ENCODE peak calls at places on chromosomes 12 and 14, in seven cellular contexts. One of them, this sample, is unnamed.

GRCh38 chr12:96471368-96472040 is 17.9 kb upstream of the CFAP54 start:
- DNase-seq in astrocyte of the spinal cord: peak
- DNase-seq in HCT116: no peak
- DNase-seq in Peyer's patch: no peak
- DNase-seq in neural progenitor cell: no peak
- DNase-seq in osteoblast: peak
- DNase-seq in lower leg skin: no peak
- DNase-seq in this sample: peak

GRCh38 chr12:92464911-92465310 is 237.9 kb upstream of the PLEKHG7 start:
- DNase-seq in osteoblast: no peak
- DNase-seq in astrocyte of the spinal cord: no peak
- DNase-seq in Peyer's patch: no peak
- DNase-seq in neural progenitor cell: no peak
- DNase-seq in lower leg skin: no peak
- DNase-seq in HCT116: no peak
- DNase-seq in this sample: no peak

GRCh38 chr12:115897718-115898117 is 379.8 kb downstream of the MED13L start:
- DNase-seq in Peyer's patch: no peak
- DNase-seq in HCT116: no peak
- DNase-seq in neural progenitor cell: no peak
- DNase-seq in astrocyte of the spinal cord: peak
- DNase-seq in osteoblast: no peak
- DNase-seq in lower leg skin: peak
- DNase-seq in this sample: peak

GRCh38 chr14:22084393-22085281 is 411.0 kb upstream of the OR4E1 start:
- DNase-seq in lower leg skin: no peak
- DNase-seq in Peyer's patch: no peak
- DNase-seq in astrocyte of the spinal cord: peak
- DNase-seq in osteoblast: no peak
- DNase-seq in neural progenitor cell: peak
- DNase-seq in HCT116: peak
- DNase-seq in this sample: peak

GRCh38 chr12:92038476-92038875 is 107.2 kb downstream of the BTG1 start:
- DNase-seq in osteoblast: no peak
- DNase-seq in astrocyte of the spinal cord: no peak
- DNase-seq in HCT116: no peak
- DNase-seq in neural progenitor cell: no peak
- DNase-seq in lower leg skin: no peak
- DNase-seq in Peyer's patch: no peak
- DNase-seq in this sample: no peak

GRCh38 chr14:104950021-104950420 is 25.3 kb downstream of the PLD4 start:
- DNase-seq in astrocyte of the spinal cord: no peak
- DNase-seq in neural progenitor cell: no peak
- DNase-seq in HCT116: no peak
- DNase-seq in Peyer's patch: no peak
- DNase-seq in osteoblast: no peak
- DNase-seq in lower leg skin: no peak
- DNase-seq in this sample: no peak

GRCh38 chr14:101657372-101657771 is 96.1 kb downstream of the DIO3 start:
- DNase-seq in lower leg skin: no peak
- DNase-seq in Peyer's patch: no peak
- DNase-seq in neural progenitor cell: no peak
- DNase-seq in osteoblast: no peak
- DNase-seq in astrocyte of the spinal cord: no peak
- DNase-seq in HCT116: no peak
- DNase-seq in this sample: no peak

GRCh38 chr12:46364777-46365580 is 7.6 kb downstream of the SLC38A2 start:
- DNase-seq in Peyer's patch: peak
- DNase-seq in astrocyte of the spinal cord: peak
- DNase-seq in lower leg skin: no peak
- DNase-seq in osteoblast: no peak
- DNase-seq in neural progenitor cell: no peak
- DNase-seq in HCT116: no peak
- DNase-seq in this sample: peak

GRCh38 chr14:104378636-104379225 is 200.8 kb upstream of the C14orf180 start:
- DNase-seq in neural progenitor cell: peak
- DNase-seq in lower leg skin: no peak
- DNase-seq in osteoblast: peak
- DNase-seq in astrocyte of the spinal cord: no peak
- DNase-seq in HCT116: no peak
- DNase-seq in Peyer's patch: no peak
- DNase-seq in this sample: no peak

GRCh38 chr12:60205500-60205899 is 609.7 kb downstream of the SLC16A7 start:
- DNase-seq in HCT116: no peak
- DNase-seq in astrocyte of the spinal cord: peak
- DNase-seq in osteoblast: no peak
- DNase-seq in lower leg skin: no peak
- DNase-seq in neural progenitor cell: peak
- DNase-seq in Peyer's patch: no peak
- DNase-seq in this sample: peak

GRCh38 chr12:1877169-1877878 is 41.1 kb downstream of the CACNA2D4 start:
- DNase-seq in HCT116: no peak
- DNase-seq in astrocyte of the spinal cord: no peak
- DNase-seq in lower leg skin: no peak
- DNase-seq in neural progenitor cell: no peak
- DNase-seq in Peyer's patch: no peak
- DNase-seq in osteoblast: no peak
- DNase-seq in this sample: no peak

GRCh38 chr12:84508325-84508861 is 404.2 kb downstream of the SLC6A15 start:
- DNase-seq in HCT116: peak
- DNase-seq in lower leg skin: no peak
- DNase-seq in astrocyte of the spinal cord: peak
- DNase-seq in osteoblast: peak
- DNase-seq in neural progenitor cell: peak
- DNase-seq in Peyer's patch: no peak
- DNase-seq in this sample: peak

GRCh38 chr12:18907793-18908580 is 170.1 kb downstream of the CAPZA3 start:
- DNase-seq in Peyer's patch: no peak
- DNase-seq in astrocyte of the spinal cord: no peak
- DNase-seq in osteoblast: no peak
- DNase-seq in lower leg skin: no peak
- DNase-seq in HCT116: no peak
- DNase-seq in neural progenitor cell: no peak
- DNase-seq in this sample: no peak

GRCh38 chr14:76993743-76994142 is 34.8 kb downstream of the IRF2BPL start:
- DNase-seq in neural progenitor cell: no peak
- DNase-seq in HCT116: no peak
- DNase-seq in Peyer's patch: no peak
- DNase-seq in osteoblast: no peak
- DNase-seq in lower leg skin: no peak
- DNase-seq in astrocyte of the spinal cord: no peak
- DNase-seq in this sample: no peak

GRCh38 chr14:23359167-23359626 is 5.8 kb downstream of the EFS start:
- DNase-seq in osteoblast: peak
- DNase-seq in lower leg skin: peak
- DNase-seq in Peyer's patch: peak
- DNase-seq in astrocyte of the spinal cord: no peak
- DNase-seq in neural progenitor cell: no peak
- DNase-seq in HCT116: no peak
- DNase-seq in this sample: no peak

GRCh38 chr14:61482348-61483206 is 161.2 kb downstream of the PRKCH start:
- DNase-seq in lower leg skin: no peak
- DNase-seq in neural progenitor cell: no peak
- DNase-seq in osteoblast: no peak
- DNase-seq in HCT116: no peak
- DNase-seq in Peyer's patch: peak
- DNase-seq in astrocyte of the spinal cord: no peak
- DNase-seq in this sample: no peak

GRCh38 chr12:118025168-118025567 is 8.7 kb downstream of the RFC5 start:
- DNase-seq in Peyer's patch: no peak
- DNase-seq in neural progenitor cell: no peak
- DNase-seq in osteoblast: no peak
- DNase-seq in HCT116: no peak
- DNase-seq in astrocyte of the spinal cord: no peak
- DNase-seq in lower leg skin: no peak
- DNase-seq in this sample: no peak
- TF ChIP-seq CTCF in Peyer's patch: no peak
- TF ChIP-seq CTCF in neural progenitor cell: no peak
- TF ChIP-seq CTCF in osteoblast: no peak
- TF ChIP-seq CTCF in HCT116: no peak
- TF ChIP-seq CTCF in astrocyte of the spinal cord: no peak
- TF ChIP-seq CTCF in lower leg skin: no peak
- TF ChIP-seq CTCF in this sample: no peak

DNA sequence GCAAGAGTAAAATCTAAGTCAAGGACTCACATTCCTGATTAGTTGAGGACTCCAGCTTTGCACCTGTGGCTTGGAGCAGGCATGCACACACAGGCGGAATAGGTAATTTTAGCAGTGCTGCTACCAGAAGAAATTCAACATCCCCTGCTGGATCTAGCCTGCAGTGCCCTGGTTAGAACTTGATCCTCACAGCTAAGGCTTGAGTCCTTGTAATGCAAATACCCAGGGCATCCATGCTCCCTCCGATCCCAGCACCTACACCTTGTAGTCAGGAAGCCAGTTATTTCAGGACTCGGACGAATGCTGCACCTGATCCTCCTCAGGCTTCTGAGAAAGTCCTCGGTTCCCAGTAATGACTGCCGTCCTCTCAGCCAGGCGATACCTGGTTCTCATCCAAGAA is 309.0 kb upstream of the AMIGO2 start:
- DNase-seq in Peyer's patch: no peak
- DNase-seq in osteoblast: no peak
- DNase-seq in astrocyte of the spinal cord: no peak
- DNase-seq in lower leg skin: no peak
- DNase-seq in neural progenitor cell: no peak
- DNase-seq in HCT116: no peak
- DNase-seq in this sample: no peak
- TF ChIP-seq CTCF in Peyer's patch: no peak
- TF ChIP-seq CTCF in osteoblast: no peak
- TF ChIP-seq CTCF in astrocyte of the spinal cord: no peak
- TF ChIP-seq CTCF in lower leg skin: no peak
- TF ChIP-seq CTCF in neural progenitor cell: no peak
- TF ChIP-seq CTCF in HCT116: no peak
- TF ChIP-seq CTCF in this sample: no peak

GRCh38 chr14:72555609-72556000 is 338.3 kb downstream of the DPF3 start:
- DNase-seq in HCT116: no peak
- DNase-seq in neural progenitor cell: no peak
- DNase-seq in astrocyte of the spinal cord: no peak
- DNase-seq in Peyer's patch: no peak
- DNase-seq in lower leg skin: no peak
- DNase-seq in osteoblast: no peak
- DNase-seq in this sample: no peak

GRCh38 chr14:72553656-72554055 is 340.2 kb downstream of the DPF3 start:
- DNase-seq in osteoblast: peak
- DNase-seq in Peyer's patch: no peak
- DNase-seq in neural progenitor cell: no peak
- DNase-seq in lower leg skin: no peak
- DNase-seq in HCT116: no peak
- DNase-seq in astrocyte of the spinal cord: no peak
- DNase-seq in this sample: no peak

GRCh38 chr14:72553161-72553560 is 340.7 kb downstream of the DPF3 start:
- DNase-seq in HCT116: no peak
- DNase-seq in Peyer's patch: no peak
- DNase-seq in lower leg skin: no peak
- DNase-seq in astrocyte of the spinal cord: no peak
- DNase-seq in neural progenitor cell: no peak
- DNase-seq in osteoblast: peak
- DNase-seq in this sample: no peak

GRCh38 chr14:72554401-72554800 is 339.5 kb downstream of the DPF3 start:
- DNase-seq in astrocyte of the spinal cord: no peak
- DNase-seq in neural progenitor cell: no peak
- DNase-seq in lower leg skin: no peak
- DNase-seq in Peyer's patch: no peak
- DNase-seq in osteoblast: peak
- DNase-seq in HCT116: no peak
- DNase-seq in this sample: no peak

DNA sequence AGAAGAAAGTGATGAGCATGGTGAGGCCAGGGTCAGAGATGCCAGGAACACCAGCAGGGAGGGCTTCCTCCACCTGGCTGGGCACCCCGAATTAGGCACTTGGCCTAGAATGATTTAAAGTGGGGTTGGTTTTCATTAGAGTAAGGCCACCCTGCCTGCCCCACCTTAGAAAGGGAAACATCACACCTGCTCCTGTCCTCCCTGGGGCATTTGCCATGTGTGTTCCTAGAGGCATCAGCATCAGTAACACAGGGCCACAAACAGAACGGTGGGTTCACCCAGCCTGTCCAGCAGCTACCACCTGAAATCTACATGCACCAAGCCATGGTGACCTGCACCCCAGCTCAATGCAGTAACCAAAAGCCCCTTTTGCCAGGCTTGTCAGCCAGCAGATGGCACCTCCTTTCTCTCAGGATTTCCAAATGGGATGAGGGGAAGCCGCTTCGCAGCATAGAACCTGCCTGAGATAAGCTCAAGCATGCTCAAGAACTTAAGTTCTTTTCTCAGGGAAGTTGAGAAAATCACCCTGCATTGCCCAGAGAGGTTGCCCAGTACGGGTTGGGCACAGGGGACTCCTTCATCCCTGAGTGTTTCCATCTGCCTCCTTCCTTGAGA is 338.8 kb downstream of the DPF3 start:
- DNase-seq in HCT116: no peak
- DNase-seq in lower leg skin: no peak
- DNase-seq in neural progenitor cell: no peak
- DNase-seq in astrocyte of the spinal cord: no peak
- DNase-seq in Peyer's patch: no peak
- DNase-seq in osteoblast: no peak
- DNase-seq in this sample: no peak
- TF ChIP-seq CTCF in HCT116: no peak
- TF ChIP-seq CTCF in lower leg skin: no peak
- TF ChIP-seq CTCF in neural progenitor cell: peak
- TF ChIP-seq CTCF in astrocyte of the spinal cord: no peak
- TF ChIP-seq CTCF in Peyer's patch: no peak
- TF ChIP-seq CTCF in osteoblast: no peak
- TF ChIP-seq CTCF in this sample: no peak

GRCh38 chr12:43282106-43282505 is 269.9 kb downstream of the ADAMTS20 start:
- DNase-seq in astrocyte of the spinal cord: peak
- DNase-seq in Peyer's patch: no peak
- DNase-seq in osteoblast: peak
- DNase-seq in HCT116: peak
- DNase-seq in lower leg skin: no peak
- DNase-seq in neural progenitor cell: no peak
- DNase-seq in this sample: peak
- TF ChIP-seq CTCF in astrocyte of the spinal cord: peak
- TF ChIP-seq CTCF in Peyer's patch: peak
- TF ChIP-seq CTCF in osteoblast: peak
- TF ChIP-seq CTCF in HCT116: peak
- TF ChIP-seq CTCF in lower leg skin: no peak
- TF ChIP-seq CTCF in neural progenitor cell: peak
- TF ChIP-seq CTCF in this sample: peak

GRCh38 chr14:99265571-99265970 is 6.4 kb downstream of the BCL11B start:
- DNase-seq in neural progenitor cell: no peak
- DNase-seq in Peyer's patch: no peak
- DNase-seq in osteoblast: peak
- DNase-seq in HCT116: no peak
- DNase-seq in astrocyte of the spinal cord: no peak
- DNase-seq in lower leg skin: no peak
- DNase-seq in this sample: no peak
- TF ChIP-seq CTCF in neural progenitor cell: no peak
- TF ChIP-seq CTCF in Peyer's patch: no peak
- TF ChIP-seq CTCF in osteoblast: no peak
- TF ChIP-seq CTCF in HCT116: no peak
- TF ChIP-seq CTCF in astrocyte of the spinal cord: no peak
- TF ChIP-seq CTCF in lower leg skin: no peak
- TF ChIP-seq CTCF in this sample: no peak

DNA sequence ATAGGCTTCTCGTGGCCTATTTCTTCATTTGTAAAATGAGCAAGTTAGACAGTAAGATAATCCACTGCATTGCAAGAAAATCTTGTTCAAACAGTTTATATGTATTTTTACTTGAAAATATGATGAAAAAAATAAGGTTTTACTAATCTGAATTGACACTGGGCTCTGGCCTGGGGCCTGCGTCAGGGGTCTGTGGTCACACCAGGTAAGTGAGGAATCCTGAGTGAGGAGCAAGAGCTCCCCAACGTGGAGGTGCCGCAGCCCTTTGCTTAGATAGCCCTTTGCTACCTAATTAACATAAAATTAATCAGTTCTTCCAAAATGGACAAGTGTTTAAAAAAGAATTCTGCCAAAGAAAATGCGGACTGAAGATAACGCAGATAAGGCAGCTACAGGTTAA is 39.1 kb upstream of the STAB2 start:
- DNase-seq in neural progenitor cell: peak
- DNase-seq in lower leg skin: no peak
- DNase-seq in astrocyte of the spinal cord: no peak
- DNase-seq in Peyer's patch: no peak
- DNase-seq in HCT116: no peak
- DNase-seq in osteoblast: no peak
- DNase-seq in this sample: no peak
- TF ChIP-seq CTCF in neural progenitor cell: peak
- TF ChIP-seq CTCF in lower leg skin: no peak
- TF ChIP-seq CTCF in astrocyte of the spinal cord: no peak
- TF ChIP-seq CTCF in Peyer's patch: no peak
- TF ChIP-seq CTCF in HCT116: no peak
- TF ChIP-seq CTCF in osteoblast: no peak
- TF ChIP-seq CTCF in this sample: no peak